ENCODE peak calls at places on chromosomes 5 and 9, in six cellular contexts. D, E, Z, K, W and G are unnamed samples.

GRCh38 chr5:8908055-8908683 is 637.7 kb downstream of the SEMA5A start:
- DNase-seq in D (no peak), E (no peak), Z (no peak), K (no peak), W (peak; percentile 59), G (peak; percentile 11)

GRCh38 chr5:98796197-98796972 is 22.9 kb downstream of the RGMB start:
- DNase-seq in D (no peak), E (peak; percentile 48), Z (no peak), K (peak; percentile 75), W (peak; percentile 76), G (no peak)

GRCh38 chr9:133121200-133122166 is at the start of gene RALGDS:
- DNase-seq in D (peak; percentile 99), E (peak; percentile 97), Z (peak; percentile 95), K (peak; percentile 83), W (peak; percentile 83), G (peak; percentile 98)

GRCh38 chr9:134404376-134405358 is 78.4 kb downstream of the RXRA start:
- DNase-seq in D (no peak), E (no peak), Z (no peak), K (no peak), W (no peak), G (no peak)

GRCh38 chr9:38284768-38285080 is 107.8 kb upstream of the ALDH1B1 start:
- DNase-seq in D (no peak), E (no peak), Z (no peak), K (no peak), W (no peak), G (no peak)

GRCh38 chr9:136625101-136626065 is 37.3 kb upstream of the EGFL7 start:
- DNase-seq in D (peak; percentile 77), E (peak; percentile 91), Z (peak; percentile 91), K (peak; percentile 40), W (peak; percentile 65), G (peak; percentile 96)

GRCh38 chr5:156438076-156438475 is 111.1 kb downstream of the SGCD start:
- DNase-seq in D (no peak), E (no peak), Z (no peak), K (no peak), W (no peak), G (no peak)

GRCh38 chr9:107707915-107708441 is 218.4 kb upstream of the KLF4 start:
- DNase-seq in D (no peak), E (no peak), Z (peak; percentile 77), K (peak; percentile 66), W (peak; percentile 82), G (no peak)

GRCh38 chr5:133032852-133033742 is 6.7 kb upstream of the ZCCHC10 start:
- DNase-seq in D (no peak), E (no peak), Z (no peak), K (peak; percentile 15), W (peak; percentile 12), G (peak; percentile 48)

GRCh38 chr5:34695275-34696032 is 39.3 kb downstream of the RAI14 start:
- DNase-seq in D (no peak), E (no peak), Z (no peak), K (peak; percentile 17), W (no peak), G (no peak)

GRCh38 chr9:109418827-109419226 is 79.3 kb downstream of the PTPN3 start:
- DNase-seq in D (no peak), E (no peak), Z (no peak), K (no peak), W (no peak), G (no peak)

GRCh38 chr9:131464354-131465000 is 38.2 kb upstream of the POMT1 start:
- DNase-seq in D (no peak), E (no peak), Z (no peak), K (no peak), W (no peak), G (no peak)

GRCh38 chr9:134052491-134052890 is 15.3 kb downstream of the BRD3 start:
- DNase-seq in D (no peak), E (no peak), Z (peak; percentile 18), K (no peak), W (no peak), G (no peak)

GRCh38 chr9:36146666-36147065 is 10.1 kb downstream of the GLIPR2 start:
- DNase-seq in D (no peak), E (no peak), Z (no peak), K (no peak), W (no peak), G (no peak)

GRCh38 chr5:17147225-17148120 is 70.0 kb upstream of the BASP1 start:
- DNase-seq in D (no peak), E (no peak), Z (no peak), K (no peak), W (no peak), G (no peak)

GRCh38 chr5:23507278-23507685 is at the start of gene PRDM9:
- DNase-seq in D (no peak), E (peak; percentile 8), Z (peak; percentile 89), K (no peak), W (no peak), G (no peak)